ENCODE peak calls at places on chromosomes 16 and 17, in six cellular contexts. K is IMR-90, X is neuronal stem cell, C is mesenchymal stem cell, G is trophoblast cell, Z is H1. M is an unnamed sample.

GRCh38 chr17:59172436-59173004 is 17.0 kb downstream of the PRR11 start:
- DNase-seq in K (no peak), X (no peak), C (no peak), G (no peak), Z (no peak), M (no peak)

GRCh38 chr17:17783121-17783824 is 53.5 kb downstream of the SREBF1 start:
- DNase-seq in K (no peak), X (peak), C (peak), G (no peak), Z (peak), M (peak)

GRCh38 chr16:79628501-79628975 is 28.0 kb upstream of the MAF start:
- DNase-seq in K (peak), X (no peak), C (peak), G (peak), Z (no peak), M (peak)

GRCh38 chr16:81500833-81501521 is 56.4 kb downstream of the CMIP start:
- DNase-seq in K (peak), X (no peak), C (peak), G (peak), Z (no peak), M (no peak)

GRCh38 chr17:65228734-65229390 is 91.7 kb downstream of the RGS9 start:
- DNase-seq in K (peak), X (no peak), C (peak), G (no peak), Z (no peak), M (peak)

GRCh38 chr16:81313731-81314602 is 795 bp upstream of the GAN start:
- DNase-seq in K (no peak), X (peak), C (no peak), G (peak), Z (peak), M (peak)

GRCh38 chr17:16040710-16041251 is 41.2 kb downstream of the TTC19 start:
- DNase-seq in K (peak), X (no peak), C (no peak), G (peak), Z (no peak), M (no peak)

GRCh38 chr16:64250866-64251265 is 871.0 kb downstream of the CDH11 start:
- DNase-seq in K (peak), X (no peak), C (peak), G (no peak), Z (no peak), M (no peak)

GRCh38 chr16:30609002-30609927 is 924 bp downstream of the ZNF689 start:
- DNase-seq in K (peak), X (no peak), C (peak), G (peak), Z (peak), M (peak)

GRCh38 chr16:20675488-20676267 is 21.8 kb downstream of the ACSM1 start:
- DNase-seq in K (no peak), X (no peak), C (no peak), G (peak), Z (peak), M (peak)

DNA sequence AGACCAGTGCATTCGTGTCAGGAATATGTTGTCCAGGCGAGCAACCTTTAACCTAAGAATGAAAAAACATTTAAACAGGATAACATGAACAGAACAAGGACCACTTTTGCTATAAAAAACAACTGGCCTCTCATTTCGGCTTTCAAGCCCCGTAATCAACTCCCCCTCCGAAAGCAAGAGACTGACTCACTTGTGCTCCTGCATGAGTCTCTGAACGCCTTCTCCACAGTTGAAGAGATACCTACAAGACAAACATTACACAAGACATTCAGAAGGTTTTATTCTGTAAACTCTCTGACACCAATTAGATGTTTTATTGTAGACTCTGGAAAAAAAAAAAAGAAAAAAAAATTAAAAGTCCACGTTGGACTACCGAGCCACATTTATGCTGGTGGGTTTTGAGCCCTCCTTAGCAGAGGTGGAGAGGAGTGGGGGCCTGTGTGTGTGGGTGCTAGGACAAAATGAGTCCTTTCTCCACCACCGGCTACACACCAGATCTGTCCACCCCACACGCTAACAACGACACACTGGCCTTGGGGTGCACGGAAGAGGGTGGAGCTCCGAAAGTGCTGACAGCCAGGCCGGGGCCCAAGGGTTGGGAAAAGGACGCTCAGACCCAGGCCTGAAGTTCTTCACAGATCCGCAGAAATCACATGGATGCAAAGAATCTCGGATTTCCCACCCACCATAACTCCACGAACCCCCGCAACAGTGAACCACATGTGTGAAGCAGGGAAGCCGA is 775 bp downstream of the ELAC2 start:
- DNase-seq in K (peak), X (no peak), C (peak), G (no peak), Z (no peak), M (no peak)
- H3K18ac ChIP-seq in K (no peak), X (peak), C (peak), G (peak), Z (no peak), M (peak)

DNA sequence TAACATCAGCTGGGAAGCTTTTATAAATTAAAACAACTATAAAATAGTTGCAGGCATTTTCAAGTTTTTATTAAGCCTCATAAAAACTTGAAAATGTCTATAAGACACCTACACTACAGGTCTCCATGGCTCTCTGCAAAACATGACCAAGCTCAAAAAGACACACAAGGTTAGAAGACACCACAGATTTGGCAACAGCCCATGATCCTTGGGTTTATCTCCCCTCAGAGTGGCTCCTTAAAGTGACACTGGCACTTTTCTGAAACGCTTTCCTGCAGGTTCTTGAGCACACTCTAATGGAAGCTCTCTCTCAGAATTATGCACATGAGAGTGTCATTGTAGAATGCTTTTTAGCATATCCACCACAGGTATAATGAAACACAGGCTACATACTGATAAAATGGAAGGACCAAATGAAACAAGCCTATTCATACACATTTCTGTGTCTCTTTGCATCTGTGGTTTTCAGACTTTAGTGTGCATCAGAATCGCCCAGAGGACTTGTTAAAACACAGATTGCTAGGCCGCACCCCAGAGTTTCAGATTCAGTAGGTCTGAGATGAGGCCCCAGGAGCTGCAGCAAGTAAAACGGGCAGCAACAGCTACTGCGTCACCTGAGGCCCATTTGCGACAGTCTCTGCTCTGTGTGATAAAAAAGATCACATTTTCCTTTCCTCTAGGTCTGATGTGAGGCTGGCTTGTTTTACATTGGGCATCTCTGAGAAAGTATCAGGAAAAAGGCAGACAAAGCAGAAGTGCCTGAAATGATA is 75.0 kb upstream of the WSB1 start:
- DNase-seq in K (no peak), X (no peak), C (no peak), G (no peak), Z (no peak), M (no peak)
- H3K4me3 ChIP-seq in K (no peak), X (no peak), C (no peak), G (no peak), Z (no peak), M (no peak)

DNA sequence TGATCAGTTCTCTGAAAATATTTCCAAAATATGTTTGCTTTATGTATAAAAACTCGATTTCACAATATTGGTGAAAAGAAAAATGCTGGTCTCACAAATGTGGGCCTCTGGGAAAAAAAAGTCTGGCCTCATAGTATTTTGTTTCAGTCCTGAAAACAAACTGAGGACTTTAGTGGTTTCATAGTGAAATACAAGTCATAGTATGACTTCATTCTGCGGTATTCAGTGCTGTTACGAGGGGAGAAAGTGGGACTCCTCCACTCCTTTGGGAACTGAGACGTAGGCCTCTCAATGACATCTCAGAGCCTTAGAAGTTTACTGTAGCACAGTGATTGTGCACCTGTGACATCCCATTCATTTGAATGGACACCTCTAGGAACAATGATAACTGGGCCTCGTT is 56.0 kb downstream of the CYB561 start:
- DNase-seq in K (no peak), X (no peak), C (no peak), G (no peak), Z (no peak), M (no peak)
- H2BK120ac ChIP-seq in K (no peak), X (no peak), C (no peak), G (no peak), Z (no peak), M (no peak)

DNA sequence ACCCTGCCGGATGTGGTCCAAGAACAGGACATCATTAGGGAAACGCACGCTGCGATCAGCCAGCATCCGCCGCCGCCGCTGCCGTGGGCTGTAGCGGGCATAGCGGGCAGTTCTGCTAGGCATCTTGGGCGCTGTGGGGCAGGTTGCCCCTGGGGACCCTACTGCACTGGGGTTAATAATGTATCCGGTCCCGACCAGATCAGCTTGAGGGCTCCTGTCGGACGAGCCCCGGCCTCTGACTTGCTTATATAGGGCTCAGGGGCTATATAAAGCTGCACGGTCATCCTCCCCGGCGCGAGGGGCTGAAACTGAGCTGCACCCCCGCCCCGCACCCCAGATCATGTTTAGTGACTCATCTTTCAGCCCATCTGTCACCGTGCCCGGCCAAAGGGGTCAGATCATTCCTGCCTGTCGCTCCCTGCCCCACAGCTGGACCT is at the start of gene PPP1R27:
- DNase-seq in K (no peak), X (no peak), C (no peak), G (no peak), Z (no peak), M (no peak)
- H3K18ac ChIP-seq in K (no peak), X (no peak), C (no peak), G (peak), Z (peak), M (peak)

GRCh38 chr17:56596741-56597494 is 3.4 kb downstream of the NOG start:
- DNase-seq in K (no peak), X (peak), C (peak), G (peak), Z (peak), M (no peak)
- H3K4me3 ChIP-seq in K (peak), X (no peak), C (peak), G (peak), Z (peak), M (no peak)

DNA sequence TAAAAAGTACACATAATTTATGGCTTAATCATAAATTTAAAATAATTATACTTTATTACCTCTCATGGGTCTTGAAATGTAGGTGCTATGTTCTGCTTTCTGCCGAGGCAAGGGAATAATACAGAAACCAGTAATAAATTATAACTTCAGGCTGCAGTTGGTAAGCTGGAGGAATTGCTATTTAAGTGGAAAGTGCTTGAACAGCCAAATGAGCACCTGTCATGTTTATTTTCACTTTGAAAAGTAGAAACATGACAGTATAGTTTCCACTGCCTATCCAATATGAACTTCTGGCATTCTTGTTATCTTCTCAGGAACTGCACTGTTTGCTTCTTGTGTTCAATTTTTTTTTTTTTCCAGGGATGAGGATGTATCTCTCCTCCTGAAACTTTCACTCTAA is 146.0 kb downstream of the FTO start:
- DNase-seq in K (no peak), X (no peak), C (no peak), G (no peak), Z (no peak), M (no peak)
- H2BK120ac ChIP-seq in K (no peak), X (no peak), C (no peak), G (no peak), Z (no peak), M (no peak)

GRCh38 chr16:24609417-24609739 is 70.0 kb downstream of the RBBP6 start:
- DNase-seq in K (no peak), X (no peak), C (no peak), G (no peak), Z (no peak), M (no peak)

GRCh38 chr16:24612656-24613055 is 73.3 kb downstream of the RBBP6 start:
- DNase-seq in K (no peak), X (no peak), C (no peak), G (no peak), Z (no peak), M (no peak)

GRCh38 chr16:24610421-24610765 is 71.0 kb downstream of the RBBP6 start:
- DNase-seq in K (peak), X (peak), C (peak), G (no peak), Z (no peak), M (peak)

GRCh38 chr16:24611310-24611709 is 71.9 kb downstream of the RBBP6 start:
- DNase-seq in K (no peak), X (no peak), C (no peak), G (no peak), Z (no peak), M (no peak)

GRCh38 chr16:24609740-24610420 is 70.5 kb downstream of the RBBP6 start:
- DNase-seq in K (peak), X (peak), C (peak), G (no peak), Z (peak), M (peak)
- H3K18ac ChIP-seq in K (no peak), X (peak), C (peak), G (no peak), Z (peak), M (no peak)

DNA sequence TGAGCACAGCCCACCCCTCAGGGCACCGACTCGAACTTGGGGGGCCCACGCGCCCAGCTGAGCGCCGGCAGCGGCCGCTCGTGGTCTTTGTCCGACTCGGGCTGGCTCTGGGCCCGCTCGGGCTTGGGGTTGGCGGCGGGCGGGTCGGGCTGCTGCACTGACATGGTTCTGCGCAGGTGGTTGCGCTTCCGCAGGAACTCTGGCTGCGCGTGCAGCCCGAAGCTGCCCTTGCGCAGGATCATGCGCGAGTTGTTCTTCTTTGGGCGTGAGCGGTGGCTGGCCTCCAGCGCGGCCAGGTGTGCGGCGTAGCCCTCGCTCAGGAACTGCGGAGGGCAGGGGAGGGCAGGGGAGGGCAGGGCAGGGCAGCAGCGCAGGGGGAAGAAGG is 11.1 kb downstream of the PIMREG start:
- DNase-seq in K (peak), X (no peak), C (no peak), G (no peak), Z (peak), M (peak)
- H3K4me3 ChIP-seq in K (no peak), X (no peak), C (peak), G (no peak), Z (peak), M (peak)

GRCh38 chr17:53630115-53630514 is 192.6 kb upstream of the KIF2B start:
- DNase-seq in K (no peak), X (no peak), C (no peak), G (no peak), Z (no peak), M (peak)
- H2BK120ac ChIP-seq in K (no peak), X (no peak), C (no peak), G (no peak), Z (peak), M (peak)

GRCh38 chr16:74734361-74735161 is 33.9 kb upstream of the MLKL start:
- DNase-seq in K (no peak), X (peak), C (no peak), G (no peak), Z (peak), M (peak)
- H3K18ac ChIP-seq in K (no peak), X (peak), C (no peak), G (peak), Z (peak), M (peak)

M was measured in mesendoderm.